ENCODE peak calls at places on chromosome 6, in seven cellular contexts. M is neural progenitor cell, W is A549, R is substantia nigra, H is tibial artery, Z is HL-60, S is breast epithelium. I is an unnamed sample.
A peak's percentile ranks its signal among the peaks of the same experiment; 100 is the strongest.

GRCh38 chr6:42417641-42418112 is 34.0 kb downstream of the TRERF1 start:
- DNase-seq in M (no peak), W (no peak), R (no peak), H (no peak), Z (no peak), S (no peak), I (peak; percentile 28)

GRCh38 chr6:105087571-105088211 is 92.1 kb downstream of the POPDC3 start:
- DNase-seq in M (peak; percentile 63), W (peak; percentile 8), R (no peak), H (no peak), Z (peak; percentile 6), S (no peak), I (no peak)

GRCh38 chr6:54206510-54206909 is 95.3 kb downstream of the MLIP start:
- DNase-seq in M (no peak), W (no peak), R (no peak), H (no peak), Z (no peak), S (no peak), I (no peak)

GRCh38 chr6:140977425-140977824 is 1155.3 kb upstream of the GJE1 start:
- DNase-seq in M (no peak), W (no peak), R (no peak), H (no peak), Z (no peak), S (no peak), I (no peak)

GRCh38 chr6:56524891-56525703 is 117.6 kb downstream of the DST start:
- DNase-seq in M (no peak), W (no peak), R (no peak), H (no peak), Z (no peak), S (no peak), I (no peak)

GRCh38 chr6:97097068-97098047 is 172.8 kb downstream of the KLHL32 start:
- DNase-seq in M (no peak), W (no peak), R (no peak), H (no peak), Z (no peak), S (no peak), I (no peak)

GRCh38 chr6:163098827-163099469 is 315.6 kb upstream of the QKI start:
- DNase-seq in M (no peak), W (no peak), R (no peak), H (no peak), Z (no peak), S (no peak), I (no peak)

GRCh38 chr6:33609444-33610034 is 11.6 kb upstream of the ITPR3 start:
- DNase-seq in M (no peak), W (no peak), R (no peak), H (peak; percentile 74), Z (no peak), S (no peak), I (no peak)

GRCh38 chr6:14129572-14129971 is 12.0 kb downstream of the CD83 start:
- DNase-seq in M (peak; percentile 80), W (peak; percentile 51), R (peak; percentile 38), H (no peak), Z (no peak), S (no peak), I (no peak)

GRCh38 chr6:28496099-28496779 is 19.4 kb downstream of the GPX6 start:
- DNase-seq in M (no peak), W (no peak), R (no peak), H (no peak), Z (no peak), S (no peak), I (no peak)

GRCh38 chr6:153442096-153442495 is 311.0 kb upstream of the RGS17 start:
- DNase-seq in M (no peak), W (no peak), R (no peak), H (no peak), Z (no peak), S (no peak), I (no peak)
- H3K27ac ChIP-seq in M (peak overlapping the region; percentile 54), W (no peak overlapping the region), R (no peak overlapping the region), H (no peak overlapping the region), Z (no peak overlapping the region), S (no peak overlapping the region), I (no peak overlapping the region)

GRCh38 chr6:125985967-125986294 is 409 bp upstream of the TRMT11 start:
- DNase-seq in M (no peak), W (no peak), R (no peak), H (no peak), Z (no peak), S (no peak), I (no peak)
- H3K27ac ChIP-seq in M (no peak overlapping the region), W (peak overlapping the region; percentile 92), R (peak overlapping the region; percentile 76), H (peak overlapping the region; percentile 84), Z (peak overlapping the region; percentile 73), S (peak overlapping the region; percentile 95), I (peak overlapping the region; percentile 54)

GRCh38 chr6:29728173-29728879 is 5.1 kb downstream of the HLA-F start:
- DNase-seq in M (no peak), W (no peak), R (no peak), H (no peak), Z (no peak), S (no peak), I (no peak)
- H3K27ac ChIP-seq in M (no peak overlapping the region), W (no peak overlapping the region), R (no peak overlapping the region), H (no peak overlapping the region), Z (no peak overlapping the region), S (no peak overlapping the region), I (no peak overlapping the region)

DNA sequence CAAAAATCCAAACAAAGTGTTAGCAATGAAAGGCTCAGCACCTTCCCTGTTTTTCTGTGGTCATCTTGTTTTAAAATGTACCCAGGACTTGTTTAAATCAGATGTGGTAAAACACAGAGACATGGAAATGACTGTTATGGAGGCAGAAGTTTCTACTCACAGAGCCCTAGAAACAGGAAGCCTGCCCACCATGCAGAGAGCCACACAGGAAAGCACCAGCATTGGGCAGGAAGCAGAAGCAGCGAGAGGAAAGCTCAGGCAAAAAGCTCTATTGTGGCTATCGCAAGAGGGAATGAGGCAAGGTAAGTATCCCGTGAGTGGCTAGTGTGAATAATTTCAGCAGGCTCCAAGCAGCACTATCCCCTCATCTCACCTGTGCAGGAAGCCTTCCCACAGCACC is 42.8 kb downstream of the GPR6 start:
- DNase-seq in M (no peak), W (no peak), R (no peak), H (no peak), Z (no peak), S (no peak), I (no peak)
- H3K27ac ChIP-seq in M (no peak overlapping the region), W (no peak overlapping the region), R (no peak overlapping the region), H (no peak overlapping the region), Z (peak overlapping the region; percentile 14), S (no peak overlapping the region), I (no peak overlapping the region)

GRCh38 chr6:98416027-98416426 is 418.3 kb upstream of the POU3F2 start:
- DNase-seq in M (no peak), W (no peak), R (peak; percentile 35), H (no peak), Z (no peak), S (no peak), I (no peak)
- H3K27ac ChIP-seq in M (no peak overlapping the region), W (no peak overlapping the region), R (peak overlapping the region; percentile 82), H (no peak overlapping the region), Z (no peak overlapping the region), S (no peak overlapping the region), I (no peak overlapping the region)

GRCh38 chr6:170044836-170045562 is 245.9 kb downstream of the DLL1 start:
- DNase-seq in M (no peak), W (no peak), R (no peak), H (peak; percentile 42), Z (no peak), S (no peak), I (no peak)

GRCh38 chr6:170045563-170045960 is 245.3 kb downstream of the DLL1 start:
- DNase-seq in M (no peak), W (no peak), R (no peak), H (peak; percentile 50), Z (no peak), S (no peak), I (no peak)

GRCh38 chr6:170047813-170048212 is 243.1 kb downstream of the DLL1 start:
- DNase-seq in M (no peak), W (no peak), R (no peak), H (peak; percentile 46), Z (no peak), S (peak; percentile 36), I (no peak)

GRCh38 chr6:170046786-170047626 is 243.9 kb downstream of the DLL1 start:
- DNase-seq in M (no peak), W (no peak), R (no peak), H (peak; percentile 66), Z (no peak), S (peak; percentile 38), I (no peak)

DNA sequence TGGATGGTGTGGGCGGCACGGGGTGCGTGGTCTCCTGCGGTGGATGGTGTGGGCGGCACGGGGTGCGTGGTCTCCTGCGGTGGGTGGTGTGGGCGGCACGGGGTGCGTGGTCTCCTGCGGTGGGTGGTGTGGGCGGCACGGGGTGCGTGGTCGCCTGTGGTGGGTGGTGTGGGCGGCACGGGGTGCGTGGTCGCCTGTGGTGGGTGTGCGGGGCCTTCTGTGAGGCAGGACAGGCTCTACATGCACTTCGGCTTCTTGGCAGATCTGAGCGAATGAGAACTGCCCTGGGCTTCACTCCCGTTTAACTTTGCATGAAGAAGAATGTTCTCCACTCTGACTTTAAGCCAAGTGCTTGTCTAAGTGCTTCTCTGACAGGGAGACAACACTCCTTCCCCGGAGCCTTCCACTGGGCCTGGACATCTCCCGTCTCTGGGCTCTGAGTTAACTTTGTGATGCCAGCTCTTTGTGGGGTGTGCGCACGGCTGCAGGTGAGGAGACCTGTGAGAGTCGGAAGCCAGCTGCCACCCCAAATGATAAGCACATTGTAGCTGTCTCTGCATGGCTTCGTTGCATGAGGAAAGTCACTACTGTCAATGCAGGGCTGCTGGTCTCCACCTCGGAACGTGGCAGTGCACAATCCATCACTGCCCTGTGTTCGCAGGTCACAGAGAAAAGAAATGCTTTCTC is 244.8 kb downstream of the DLL1 start:
- DNase-seq in M (no peak), W (no peak), R (no peak), H (peak; percentile 21), Z (no peak), S (no peak), I (no peak)
- H3K27ac ChIP-seq in M (no peak overlapping the region), W (no peak overlapping the region), R (no peak overlapping the region), H (no peak overlapping the region), Z (no peak overlapping the region), S (no peak overlapping the region), I (no peak overlapping the region)